ENCODE peak calls at places on chromosome 14, in four cellular contexts. A is ovary, L is progenitor cell of endocrine pancreas, J is IMR-90. I is an unnamed sample.

GRCh38 chr14:35992816-35993511 is 166.8 kb downstream of the BRMS1L start:
- DNase-seq in A (no peak), L (no peak), J (no peak), I (no peak)

GRCh38 chr14:95452176-95452889 is 64.1 kb downstream of the SYNE3 start:
- DNase-seq in A (no peak), L (no peak), J (no peak), I (peak)

GRCh38 chr14:101849125-101849524 is 87.6 kb downstream of the PPP2R5C start:
- DNase-seq in A (no peak), L (no peak), J (no peak), I (no peak)

GRCh38 chr14:24013654-24014514 is 25.2 kb downstream of the DHRS4L2 start:
- DNase-seq in A (peak), L (peak), J (peak), I (peak)

GRCh38 chr14:70027785-70028428 is 148.7 kb downstream of the SMOC1 start:
- DNase-seq in A (peak), L (peak), J (peak), I (peak)

GRCh38 chr14:99282261-99283050 is 10.5 kb upstream of the BCL11B start:
- DNase-seq in A (no peak), L (no peak), J (no peak), I (no peak)

GRCh38 chr14:65251213-65251612 is 148.9 kb upstream of the MAX start:
- DNase-seq in A (no peak), L (no peak), J (peak), I (no peak)

GRCh38 chr14:71380271-71380670 is 473.0 kb downstream of the PCNX1 start:
- DNase-seq in A (no peak), L (no peak), J (peak), I (no peak)

GRCh38 chr14:67883717-67884116 is 64.1 kb downstream of the RAD51B start:
- DNase-seq in A (no peak), L (no peak), J (peak), I (no peak)

GRCh38 chr14:22375321-22375930 is 213.6 kb downstream of the DAD1 start:
- DNase-seq in A (no peak), L (no peak), J (peak), I (peak)

GRCh38 chr14:75242546-75243273 is 35.9 kb upstream of the FOS start:
- DNase-seq in A (no peak), L (no peak), J (peak), I (no peak)

GRCh38 chr14:44961151-44961729 is 507 bp downstream of the KLHL28 start:
- DNase-seq in A (peak), L (no peak), J (peak), I (peak)

GRCh38 chr14:76832503-76832988 is 6.3 kb downstream of the LRRC74A start:
- DNase-seq in A (no peak), L (no peak), J (no peak), I (no peak)

GRCh38 chr14:68695326-68695768 is 97.5 kb downstream of the ZFP36L1 start:
- DNase-seq in A (peak), L (no peak), J (peak), I (peak)

GRCh38 chr14:68518910-68519686 is 273.8 kb downstream of the ZFP36L1 start:
- DNase-seq in A (peak), L (no peak), J (peak), I (peak)

GRCh38 chr14:27389402-27389801 is 791.6 kb upstream of the NOVA1 start:
- DNase-seq in A (no peak), L (no peak), J (no peak), I (no peak)

GRCh38 chr14:24071144-24071697 is at the start of gene CPNE6:
- DNase-seq in A (no peak), L (no peak), J (no peak), I (no peak)

GRCh38 chr14:81450100-81450531 is 50.0 kb upstream of the STON2 start:
- DNase-seq in A (peak), L (no peak), J (no peak), I (no peak)

GRCh38 chr14:75183225-75183624 is 6.8 kb upstream of the TMED10 start:
- DNase-seq in A (no peak), L (no peak), J (no peak), I (no peak)

GRCh38 chr14:61585598-61586538 is 109.4 kb upstream of the HIF1A start:
- DNase-seq in A (peak), L (no peak), J (peak), I (no peak)

GRCh38 chr14:49768301-49769121 is 558 bp downstream of the KLHDC2 start:
- DNase-seq in A (peak), L (peak), J (peak), I (peak)

GRCh38 chr14:51209457-51209856 is 30.6 kb upstream of the TMX1 start:
- DNase-seq in A (no peak), L (no peak), J (no peak), I (no peak)

GRCh38 chr14:73251516-73252215 is 14.4 kb downstream of the PAPLN start:
- DNase-seq in A (no peak), L (no peak), J (no peak), I (no peak)

GRCh38 chr14:76050797-76051392 is 65.3 kb downstream of the IFT43 start:
- DNase-seq in A (peak), L (peak), J (peak), I (peak)

DNA sequence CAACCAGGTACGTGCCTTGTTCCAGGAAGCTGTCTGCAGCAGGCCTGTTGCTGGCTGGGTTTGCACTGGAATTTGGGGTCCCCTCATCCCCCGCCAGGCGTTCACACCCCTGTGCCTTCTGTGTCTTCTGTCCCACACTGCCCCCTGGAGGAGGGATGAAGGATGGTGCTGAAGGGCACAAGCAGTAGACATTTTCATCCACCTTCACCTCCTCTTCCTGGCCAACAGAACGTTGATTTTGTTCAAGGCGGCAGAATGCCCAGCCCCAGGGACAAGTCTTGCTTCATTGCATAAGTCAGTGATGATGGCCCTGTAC is 122.1 kb downstream of the CALM1 start:
- DNase-seq in A (no peak), L (no peak), J (peak), I (peak)
- TF ChIP-seq CTCF in A (no peak), L (peak), J (peak), I (peak)

DNA sequence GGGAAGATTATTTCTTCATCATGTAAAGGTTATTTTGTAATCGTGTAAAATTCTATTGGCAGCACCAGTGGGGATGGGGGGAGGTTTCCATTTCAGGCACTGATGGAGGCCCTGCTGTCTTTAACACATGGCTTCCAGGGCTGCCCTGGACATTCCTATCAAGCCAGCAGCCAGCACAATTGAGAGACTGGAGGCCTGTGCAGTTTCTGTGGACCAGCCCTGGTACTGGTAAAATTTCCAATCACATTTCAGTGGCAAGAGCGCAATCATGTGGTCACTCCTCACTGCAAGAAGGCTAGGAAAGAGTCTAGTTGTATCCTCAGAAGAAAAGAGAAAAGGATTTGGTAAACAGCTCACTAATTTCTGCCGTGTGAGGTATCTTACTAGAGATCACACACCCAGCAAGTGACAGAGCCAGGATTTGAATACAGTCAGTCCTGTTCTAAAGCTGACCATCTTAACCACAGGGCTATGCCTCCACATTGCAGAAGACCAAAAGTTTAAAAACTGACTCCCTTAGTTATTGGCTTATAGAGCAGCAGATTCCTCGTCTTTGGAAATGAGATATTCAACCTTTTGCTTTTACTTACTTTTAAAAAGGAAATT is 179.4 kb upstream of the ARHGAP5 start:
- DNase-seq in A (no peak), L (no peak), J (no peak), I (no peak)
- TF ChIP-seq CTCF in A (no peak), L (no peak), J (no peak), I (no peak)

DNA sequence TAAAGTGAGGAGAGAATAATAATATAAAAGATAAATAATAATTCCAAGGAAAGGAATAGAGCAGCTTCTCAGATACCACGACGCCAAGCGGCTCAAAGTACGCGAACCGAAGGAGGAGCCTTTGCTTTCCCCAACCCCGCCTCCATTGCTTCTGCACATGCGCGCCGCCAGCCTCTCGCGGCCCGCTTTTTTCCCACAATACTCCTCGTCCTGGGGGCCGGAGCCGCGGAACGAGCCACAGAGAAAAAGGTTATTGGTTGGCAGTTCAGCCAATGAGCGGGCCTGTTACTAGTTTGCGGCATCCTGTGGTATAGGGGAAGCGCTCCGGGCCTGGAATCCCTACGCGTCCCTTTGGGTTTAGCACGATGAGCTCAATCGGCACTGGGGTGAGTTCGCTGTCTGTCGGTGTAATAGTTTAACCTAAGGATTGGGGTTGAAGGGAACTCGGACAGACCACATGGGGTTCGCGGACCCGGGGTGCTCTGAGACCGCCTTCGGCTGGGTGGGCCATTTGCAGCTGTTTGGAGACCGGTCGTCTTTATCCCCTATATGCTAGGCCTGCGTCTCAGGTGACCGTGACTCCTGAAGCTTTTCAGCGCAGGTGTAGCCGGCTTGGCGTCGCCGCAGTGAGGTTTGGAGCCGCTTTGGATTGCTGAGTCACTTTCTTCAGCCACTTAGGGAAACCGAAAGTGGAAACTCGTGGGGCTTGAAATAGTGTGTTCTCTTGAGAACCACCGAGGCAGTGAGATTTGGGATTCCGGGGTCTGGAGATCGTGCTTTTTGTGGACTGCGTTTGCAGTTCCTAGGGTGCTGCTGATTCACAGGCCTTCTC is at the start of gene PSMA3:
- DNase-seq in A (peak), L (peak), J (peak), I (peak)
- TF ChIP-seq CTCF in A (peak), L (no peak), J (no peak), I (no peak)

GRCh38 chr14:54981698-54982097 is 45.2 kb downstream of the WDHD1 start:
- DNase-seq in A (no peak), L (no peak), J (peak), I (no peak)
- TF ChIP-seq CTCF in A (no peak), L (peak), J (peak), I (no peak)

GRCh38 chr14:20857630-20858261 is 33.4 kb upstream of the RNASE3 start:
- DNase-seq in A (peak), L (peak), J (peak), I (peak)
- TF ChIP-seq CTCF in A (peak), L (peak), J (peak), I (peak)

GRCh38 chr14:92558319-92558718 is 44.7 kb downstream of the RIN3 start:
- DNase-seq in A (no peak), L (no peak), J (no peak), I (no peak)
- TF ChIP-seq CTCF in A (no peak), L (no peak), J (no peak), I (no peak)

DNA sequence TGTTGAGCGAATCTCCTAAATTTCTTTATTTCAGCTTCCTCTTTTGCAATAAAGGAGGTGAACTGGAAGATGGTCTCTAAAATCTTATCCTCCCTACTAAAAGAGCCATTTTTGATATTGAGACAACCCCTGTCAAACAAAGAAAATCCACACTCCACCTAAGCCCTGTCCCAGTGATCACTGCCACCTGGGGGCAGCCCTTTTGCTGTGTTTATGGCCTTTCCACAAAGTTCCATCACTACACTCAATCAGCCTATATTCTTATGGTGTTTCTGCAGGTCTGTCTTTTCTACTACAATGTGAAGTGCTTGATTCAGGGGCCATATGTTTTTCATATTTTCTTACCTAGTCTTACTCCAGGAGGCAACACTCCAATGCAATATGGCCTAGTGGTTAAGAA is 163.7 kb downstream of the BMP4 start:
- DNase-seq in A (no peak), L (no peak), J (no peak), I (peak)
- TF ChIP-seq CTCF in A (no peak), L (no peak), J (no peak), I (no peak)

GRCh38 chr14:104774453-104775072 is 21.0 kb downstream of the AKT1 start:
- DNase-seq in A (no peak), L (no peak), J (no peak), I (no peak)

GRCh38 chr14:104775073-104775489 is 20.5 kb downstream of the AKT1 start:
- DNase-seq in A (no peak), L (no peak), J (no peak), I (no peak)

GRCh38 chr14:104772707-104773504 is 20.0 kb downstream of the SIVA1 start:
- DNase-seq in A (no peak), L (no peak), J (no peak), I (no peak)

GRCh38 chr14:104771918-104772706 is 19.2 kb downstream of the SIVA1 start:
- DNase-seq in A (no peak), L (no peak), J (no peak), I (no peak)

DNA sequence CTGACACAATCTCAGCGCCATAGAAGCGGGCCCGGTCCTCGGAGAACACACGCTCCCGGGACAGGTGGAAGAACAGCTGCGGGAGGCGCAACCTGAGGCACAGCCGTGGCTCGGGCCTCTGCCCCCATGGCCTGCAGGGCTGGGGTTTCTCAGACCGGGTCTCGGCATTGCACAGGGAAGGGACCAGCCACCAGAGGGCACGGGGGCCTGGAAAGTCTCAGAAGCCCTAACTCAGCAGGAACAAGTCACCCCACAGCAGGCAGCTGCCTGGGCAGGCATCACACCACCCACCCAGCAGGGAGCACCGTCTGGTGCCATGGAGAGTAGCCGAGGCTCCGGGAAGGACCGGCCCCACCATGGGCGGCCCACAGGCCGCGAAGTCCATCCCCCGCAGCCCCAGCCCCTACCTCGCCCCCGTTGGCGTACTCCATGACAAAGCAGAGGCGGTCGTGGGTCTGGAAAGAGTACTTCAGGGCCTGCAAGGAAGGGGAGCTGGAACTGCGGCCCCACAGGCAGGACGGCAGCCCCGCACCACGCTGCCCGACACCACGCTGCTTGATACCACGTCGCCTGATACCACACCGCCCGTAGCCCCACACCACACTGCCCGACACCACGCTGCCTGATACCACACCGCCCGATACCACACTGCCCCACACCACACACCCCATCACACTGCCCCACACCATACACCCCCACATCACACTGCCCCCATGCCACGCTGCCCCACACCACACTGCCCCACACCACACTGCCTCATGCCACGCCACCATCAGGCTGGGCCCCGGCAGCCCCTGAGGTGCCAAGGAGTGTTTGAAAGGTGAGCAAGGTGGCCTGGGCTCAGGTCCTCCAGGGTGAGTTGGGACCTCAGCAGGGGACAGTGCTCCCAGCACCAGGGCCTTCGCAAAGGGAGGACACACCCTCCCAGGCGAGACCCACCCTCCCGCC is 20.8 kb downstream of the SIVA1 start:
- DNase-seq in A (no peak), L (no peak), J (no peak), I (no peak)
- TF ChIP-seq CTCF in A (no peak), L (no peak), J (peak), I (no peak)